ENCODE peak calls at places on chromosomes 4 and X, in four cellular contexts. One of them, this sample, is unnamed.

GRCh38 chr4:164136181-164136616 is 617.7 kb upstream of the SMIM31 start:
- DNase-seq in HepG2: no peak
- DNase-seq in K562: peak
- DNase-seq in GM12878: no peak
- DNase-seq in this sample: no peak

GRCh38 chrX:64184396-64184795 is 21.1 kb downstream of the AMER1 start:
- DNase-seq in HepG2: no peak
- DNase-seq in K562: no peak
- DNase-seq in GM12878: no peak
- DNase-seq in this sample: no peak

GRCh38 chrX:41259516-41259915 is 74.4 kb upstream of the DDX3X start:
- DNase-seq in HepG2: peak
- DNase-seq in K562: no peak
- DNase-seq in GM12878: no peak
- DNase-seq in this sample: peak

GRCh38 chr4:14168919-14169318 is 541.4 kb upstream of the BOD1L1 start:
- DNase-seq in HepG2: no peak
- DNase-seq in K562: no peak
- DNase-seq in GM12878: peak
- DNase-seq in this sample: no peak

GRCh38 chr4:140346136-140346535 is 27.3 kb upstream of the SCOC start:
- DNase-seq in HepG2: no peak
- DNase-seq in K562: no peak
- DNase-seq in GM12878: no peak
- DNase-seq in this sample: peak

GRCh38 chr4:53185853-53186590 is 179.8 kb downstream of the SCFD2 start:
- DNase-seq in HepG2: no peak
- DNase-seq in K562: no peak
- DNase-seq in GM12878: no peak
- DNase-seq in this sample: no peak

GRCh38 chrX:149469406-149469805 is 35.7 kb downstream of the IDS start:
- DNase-seq in HepG2: no peak
- DNase-seq in K562: no peak
- DNase-seq in GM12878: no peak
- DNase-seq in this sample: no peak

GRCh38 chrX:15663439-15663838 is 1.2 kb downstream of the CLTRN start:
- DNase-seq in HepG2: no peak
- DNase-seq in K562: no peak
- DNase-seq in GM12878: no peak
- DNase-seq in this sample: no peak

GRCh38 chr4:2634014-2634413 is 97.6 kb downstream of the FAM193A start:
- DNase-seq in HepG2: no peak
- DNase-seq in K562: no peak
- DNase-seq in GM12878: no peak
- DNase-seq in this sample: no peak

GRCh38 chr4:153294631-153295030 is 49.9 kb upstream of the MND1 start:
- DNase-seq in HepG2: no peak
- DNase-seq in K562: no peak
- DNase-seq in GM12878: no peak
- DNase-seq in this sample: no peak

GRCh38 chrX:49187028-49187394 is 838 bp upstream of the PRICKLE3 start:
- DNase-seq in HepG2: no peak
- DNase-seq in K562: no peak
- DNase-seq in GM12878: no peak
- DNase-seq in this sample: peak

GRCh38 chr4:113758361-113758760 is 3.2 kb downstream of the CAMK2D start:
- DNase-seq in HepG2: no peak
- DNase-seq in K562: no peak
- DNase-seq in GM12878: no peak
- DNase-seq in this sample: no peak

GRCh38 chrX:5176766-5177165 is 1051.9 kb downstream of the NLGN4X start:
- DNase-seq in HepG2: no peak
- DNase-seq in K562: no peak
- DNase-seq in GM12878: no peak
- DNase-seq in this sample: no peak

GRCh38 chr4:86586160-86586572 is 7.9 kb upstream of the PTPN13 start:
- DNase-seq in HepG2: no peak
- DNase-seq in K562: no peak
- DNase-seq in GM12878: no peak
- DNase-seq in this sample: peak

GRCh38 chr4:6845574-6845973 is 63.0 kb downstream of the KIAA0232 start:
- DNase-seq in HepG2: no peak
- DNase-seq in K562: no peak
- DNase-seq in GM12878: no peak
- DNase-seq in this sample: no peak

GRCh38 chrX:132853040-132853439 is 105.4 kb downstream of the HS6ST2 start:
- DNase-seq in HepG2: no peak
- DNase-seq in K562: no peak
- DNase-seq in GM12878: no peak
- DNase-seq in this sample: no peak

GRCh38 chr4:138639018-138639876 is 376.3 kb upstream of the NOCT start:
- DNase-seq in HepG2: no peak
- DNase-seq in K562: no peak
- DNase-seq in GM12878: no peak
- DNase-seq in this sample: no peak

GRCh38 chr4:130478406-130478805 is 1382.5 kb downstream of the C4orf33 start:
- DNase-seq in HepG2: no peak
- DNase-seq in K562: no peak
- DNase-seq in GM12878: no peak
- DNase-seq in this sample: peak

GRCh38 chr4:422587-422986 is 76.4 kb downstream of the ZNF721 start:
- DNase-seq in HepG2: no peak
- DNase-seq in K562: no peak
- DNase-seq in GM12878: no peak
- DNase-seq in this sample: no peak

GRCh38 chr4:123546123-123546654 is 149.6 kb downstream of the SPRY1 start:
- DNase-seq in HepG2: peak
- DNase-seq in K562: no peak
- DNase-seq in GM12878: no peak
- DNase-seq in this sample: no peak

GRCh38 chrX:135688137-135688536 is 25.3 kb upstream of the CT45A1 start:
- DNase-seq in HepG2: no peak
- DNase-seq in K562: peak
- DNase-seq in GM12878: no peak
- DNase-seq in this sample: peak

GRCh38 chrX:118251251-118251650 is 94.7 kb upstream of the WDR44 start:
- DNase-seq in HepG2: no peak
- DNase-seq in K562: no peak
- DNase-seq in GM12878: no peak
- DNase-seq in this sample: no peak

GRCh38 chr4:151486166-151486565 is 77.2 kb downstream of the FHIP1A start:
- DNase-seq in HepG2: no peak
- DNase-seq in K562: no peak
- DNase-seq in GM12878: no peak
- DNase-seq in this sample: no peak

GRCh38 chrX:132364313-132364712 is 124.5 kb downstream of the MBNL3 start:
- DNase-seq in HepG2: no peak
- DNase-seq in K562: no peak
- DNase-seq in GM12878: no peak
- DNase-seq in this sample: no peak

GRCh38 chr4:111943796-111944203 is 201.5 kb upstream of the FAM241A start:
- DNase-seq in HepG2: peak
- DNase-seq in K562: peak
- DNase-seq in GM12878: no peak
- DNase-seq in this sample: peak

GRCh38 chrX:155127940-155128339 is 56.6 kb downstream of the BRCC3 start:
- DNase-seq in HepG2: no peak
- DNase-seq in K562: no peak
- DNase-seq in GM12878: no peak
- DNase-seq in this sample: no peak

GRCh38 chr4:53192496-53192895 is 173.4 kb downstream of the SCFD2 start:
- DNase-seq in HepG2: no peak
- DNase-seq in K562: no peak
- DNase-seq in GM12878: no peak
- DNase-seq in this sample: no peak

GRCh38 chr4:38668203-38668602 is 4.2 kb downstream of the KLF3 start:
- DNase-seq in HepG2: no peak
- DNase-seq in K562: no peak
- DNase-seq in GM12878: no peak
- DNase-seq in this sample: no peak

GRCh38 chr4:58649236-58649635 is 1539.1 kb upstream of the IGFBP7 start:
- DNase-seq in HepG2: no peak
- DNase-seq in K562: no peak
- DNase-seq in GM12878: no peak
- DNase-seq in this sample: no peak

GRCh38 chrX:13487731-13488505 is 81.5 kb upstream of the EGFL6 start:
- DNase-seq in HepG2: peak
- DNase-seq in K562: peak
- DNase-seq in GM12878: peak
- DNase-seq in this sample: peak

GRCh38 chrX:1487401-1487800 is 34.7 kb upstream of the ASMTL start:
- DNase-seq in HepG2: no peak
- DNase-seq in K562: no peak
- DNase-seq in GM12878: no peak
- DNase-seq in this sample: no peak

GRCh38 chrX:152871260-152871659 is 26.6 kb upstream of the ZNF185 start:
- DNase-seq in HepG2: no peak
- DNase-seq in K562: no peak
- DNase-seq in GM12878: no peak
- DNase-seq in this sample: no peak

GRCh38 chr4:866761-867390 is 40.9 kb upstream of the CPLX1 start:
- DNase-seq in HepG2: no peak
- DNase-seq in K562: peak
- DNase-seq in GM12878: no peak
- DNase-seq in this sample: no peak

GRCh38 chr4:3802571-3803474 is 36.6 kb downstream of the ADRA2C start:
- DNase-seq in HepG2: peak
- DNase-seq in K562: no peak
- DNase-seq in GM12878: no peak
- DNase-seq in this sample: no peak

GRCh38 chrX:71171110-71171801 is 26.6 kb downstream of the NLGN3 start:
- DNase-seq in HepG2: no peak
- DNase-seq in K562: peak
- DNase-seq in GM12878: no peak
- DNase-seq in this sample: peak

GRCh38 chr4:85475631-85476233 is 782 bp downstream of the ARHGAP24 start:
- DNase-seq in HepG2: no peak
- DNase-seq in K562: no peak
- DNase-seq in GM12878: no peak
- DNase-seq in this sample: no peak

GRCh38 chr4:85474818-85475630 is at the start of gene ARHGAP24:
- DNase-seq in HepG2: peak
- DNase-seq in K562: peak
- DNase-seq in GM12878: peak
- DNase-seq in this sample: peak

GRCh38 chr4:85482000-85482738 is 7.2 kb downstream of the ARHGAP24 start:
- DNase-seq in HepG2: no peak
- DNase-seq in K562: no peak
- DNase-seq in GM12878: no peak
- DNase-seq in this sample: peak

GRCh38 chr4:85477538-85477937 is 2.6 kb downstream of the ARHGAP24 start:
- DNase-seq in HepG2: no peak
- DNase-seq in K562: no peak
- DNase-seq in GM12878: no peak
- DNase-seq in this sample: no peak

DNA sequence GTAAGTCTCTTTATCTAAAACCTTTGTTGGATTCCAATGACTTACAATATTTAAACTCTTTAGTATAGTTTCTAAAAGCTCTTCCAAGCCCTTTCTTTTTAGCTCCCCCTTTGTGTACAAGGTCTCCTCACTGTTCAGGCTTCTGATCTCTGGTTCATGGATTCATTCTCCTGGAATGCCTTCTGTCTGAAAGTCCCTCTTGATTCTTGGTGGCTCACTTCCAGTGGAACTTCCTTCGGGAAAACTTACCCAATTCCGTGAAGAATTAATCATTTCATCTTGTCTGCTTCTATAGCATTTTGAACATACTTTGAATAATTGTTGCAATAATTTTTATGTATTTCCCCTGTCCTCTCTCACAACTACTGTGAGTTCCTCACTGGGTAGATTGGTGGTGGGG is 3.6 kb downstream of the ARHGAP24 start:
- DNase-seq in HepG2: no peak
- DNase-seq in K562: no peak
- DNase-seq in GM12878: no peak
- DNase-seq in this sample: no peak
- TF ChIP-seq JUNB in HepG2: no peak
- TF ChIP-seq JUNB in K562: no peak
- TF ChIP-seq JUNB in GM12878: no peak
- TF ChIP-seq JUNB in this sample: no peak

GRCh38 chr4:101471201-101471600 is 123.9 kb upstream of the PPP3CA start:
- DNase-seq in HepG2: no peak
- DNase-seq in K562: no peak
- DNase-seq in GM12878: no peak
- DNase-seq in this sample: no peak
- TF ChIP-seq REST in HepG2: no peak
- TF ChIP-seq REST in K562: no peak
- TF ChIP-seq REST in GM12878: no peak
- TF ChIP-seq REST in this sample: no peak

GRCh38 chrX:129955682-129956081 is 26.8 kb upstream of the BCORL1 start:
- DNase-seq in HepG2: no peak
- DNase-seq in K562: no peak
- DNase-seq in GM12878: no peak
- DNase-seq in this sample: no peak
- H2AFZ ChIP-seq in HepG2: no peak
- H2AFZ ChIP-seq in K562: no peak
- H2AFZ ChIP-seq in GM12878: no peak
- H2AFZ ChIP-seq in this sample: no peak

GRCh38 chrX:119512145-119512800 is 44.0 kb downstream of the SLC25A5 start:
- DNase-seq in HepG2: peak
- DNase-seq in K562: peak
- DNase-seq in GM12878: no peak
- DNase-seq in this sample: peak
- TF ChIP-seq JUNB in HepG2: no peak
- TF ChIP-seq JUNB in K562: no peak
- TF ChIP-seq JUNB in GM12878: no peak
- TF ChIP-seq JUNB in this sample: no peak

GRCh38 chrX:54044126-54044876 is at the start of gene PHF8:
- DNase-seq in HepG2: peak
- DNase-seq in K562: peak
- DNase-seq in GM12878: peak
- DNase-seq in this sample: peak
- TF ChIP-seq REST in HepG2: no peak
- TF ChIP-seq REST in K562: no peak
- TF ChIP-seq REST in GM12878: no peak
- TF ChIP-seq REST in this sample: no peak

GRCh38 chrX:18887821-18888205 is 96.1 kb downstream of the PHKA2 start:
- DNase-seq in HepG2: no peak
- DNase-seq in K562: no peak
- DNase-seq in GM12878: no peak
- DNase-seq in this sample: no peak

GRCh38 chrX:18886005-18886343 is 97.9 kb downstream of the PHKA2 start:
- DNase-seq in HepG2: no peak
- DNase-seq in K562: no peak
- DNase-seq in GM12878: no peak
- DNase-seq in this sample: no peak

GRCh38 chrX:18887177-18887820 is 96.6 kb downstream of the PHKA2 start:
- DNase-seq in HepG2: no peak
- DNase-seq in K562: no peak
- DNase-seq in GM12878: no peak
- DNase-seq in this sample: peak

GRCh38 chrX:18885317-18886004 is 98.5 kb downstream of the PHKA2 start:
- DNase-seq in HepG2: no peak
- DNase-seq in K562: no peak
- DNase-seq in GM12878: peak
- DNase-seq in this sample: peak

GRCh38 chrX:18886344-18887161 is 97.4 kb downstream of the PHKA2 start:
- DNase-seq in HepG2: peak
- DNase-seq in K562: peak
- DNase-seq in GM12878: peak
- DNase-seq in this sample: peak
- H2AFZ ChIP-seq in HepG2: no peak
- H2AFZ ChIP-seq in K562: peak
- H2AFZ ChIP-seq in GM12878: peak
- H2AFZ ChIP-seq in this sample: no peak

GRCh38 chr4:97150966-97151365 is 992.3 kb downstream of the STPG2 start:
- DNase-seq in HepG2: no peak
- DNase-seq in K562: no peak
- DNase-seq in GM12878: no peak
- DNase-seq in this sample: no peak
- TF ChIP-seq JUNB in HepG2: no peak
- TF ChIP-seq JUNB in K562: no peak
- TF ChIP-seq JUNB in GM12878: no peak
- TF ChIP-seq JUNB in this sample: no peak